ENCODE peak calls at places on chromosomes 2 and 18, in eight cellular contexts. One of them, this sample, is unnamed.

GRCh38 chr2:239149501-239149900 is 251.3 kb downstream of the HDAC4 start:
- DNase-seq in GM20000: no peak
- DNase-seq in sigmoid colon: peak; percentile 48
- DNase-seq in HFFc6: no peak
- DNase-seq in RWPE1: no peak
- DNase-seq in uterus: peak; percentile 12
- DNase-seq in fibroblast of mammary gland: no peak
- DNase-seq in left ventricle myocardium inferior: peak; percentile 1
- DNase-seq in this sample: no peak

GRCh38 chr2:189585357-189585756 is 4.8 kb upstream of the SLC40A1 start:
- DNase-seq in sigmoid colon: no peak
- DNase-seq in uterus: no peak
- DNase-seq in RWPE1: no peak
- DNase-seq in HFFc6: no peak
- DNase-seq in GM20000: no peak
- DNase-seq in left ventricle myocardium inferior: no peak
- DNase-seq in fibroblast of mammary gland: no peak
- DNase-seq in this sample: no peak

GRCh38 chr2:231187736-231188505 is 10.5 kb upstream of the ARMC9 start:
- DNase-seq in RWPE1: no peak
- DNase-seq in left ventricle myocardium inferior: peak; percentile 47
- DNase-seq in sigmoid colon: peak; percentile 62
- DNase-seq in HFFc6: peak; percentile 63
- DNase-seq in fibroblast of mammary gland: peak; percentile 74
- DNase-seq in GM20000: no peak
- DNase-seq in uterus: no peak
- DNase-seq in this sample: no peak

GRCh38 chr2:60553496-60553991 is at the start of gene BCL11A:
- DNase-seq in RWPE1: peak; percentile 60
- DNase-seq in fibroblast of mammary gland: peak; percentile 40
- DNase-seq in left ventricle myocardium inferior: peak; percentile 56
- DNase-seq in HFFc6: peak; percentile 52
- DNase-seq in sigmoid colon: peak; percentile 90
- DNase-seq in GM20000: peak; percentile 63
- DNase-seq in uterus: no peak
- DNase-seq in this sample: no peak

GRCh38 chr2:192657364-192657763 is 462.6 kb upstream of the TMEFF2 start:
- DNase-seq in left ventricle myocardium inferior: no peak
- DNase-seq in HFFc6: no peak
- DNase-seq in sigmoid colon: no peak
- DNase-seq in fibroblast of mammary gland: no peak
- DNase-seq in uterus: no peak
- DNase-seq in GM20000: no peak
- DNase-seq in RWPE1: no peak
- DNase-seq in this sample: no peak

GRCh38 chr2:25749676-25750075 is 76.3 kb upstream of the DTNB start:
- DNase-seq in fibroblast of mammary gland: no peak
- DNase-seq in sigmoid colon: no peak
- DNase-seq in RWPE1: no peak
- DNase-seq in uterus: no peak
- DNase-seq in GM20000: no peak
- DNase-seq in left ventricle myocardium inferior: no peak
- DNase-seq in HFFc6: no peak
- DNase-seq in this sample: no peak

GRCh38 chr2:36450466-36451196 is 95.1 kb downstream of the CRIM1 start:
- DNase-seq in uterus: peak; percentile 29
- DNase-seq in left ventricle myocardium inferior: no peak
- DNase-seq in HFFc6: peak; percentile 85
- DNase-seq in GM20000: no peak
- DNase-seq in sigmoid colon: no peak
- DNase-seq in RWPE1: peak; percentile 64
- DNase-seq in fibroblast of mammary gland: peak; percentile 88
- DNase-seq in this sample: no peak

GRCh38 chr2:148721520-148721931 is 77.0 kb downstream of the EPC2 start:
- DNase-seq in sigmoid colon: no peak
- DNase-seq in fibroblast of mammary gland: peak; percentile 34
- DNase-seq in GM20000: no peak
- DNase-seq in HFFc6: no peak
- DNase-seq in RWPE1: no peak
- DNase-seq in left ventricle myocardium inferior: no peak
- DNase-seq in uterus: no peak
- DNase-seq in this sample: no peak

GRCh38 chr2:179562330-179562885 is 297.8 kb upstream of the SESTD1 start:
- DNase-seq in RWPE1: no peak
- DNase-seq in sigmoid colon: no peak
- DNase-seq in left ventricle myocardium inferior: no peak
- DNase-seq in HFFc6: no peak
- DNase-seq in fibroblast of mammary gland: no peak
- DNase-seq in uterus: no peak
- DNase-seq in GM20000: no peak
- DNase-seq in this sample: no peak

GRCh38 chr18:49160075-49160930 is 209.5 kb upstream of the SMAD7 start:
- DNase-seq in GM20000: no peak
- DNase-seq in sigmoid colon: no peak
- DNase-seq in RWPE1: no peak
- DNase-seq in HFFc6: no peak
- DNase-seq in uterus: no peak
- DNase-seq in left ventricle myocardium inferior: no peak
- DNase-seq in fibroblast of mammary gland: no peak
- DNase-seq in this sample: no peak

GRCh38 chr2:231991664-231992063 is 30.2 kb downstream of the DIS3L2 start:
- DNase-seq in GM20000: no peak
- DNase-seq in fibroblast of mammary gland: peak; percentile 6
- DNase-seq in left ventricle myocardium inferior: no peak
- DNase-seq in sigmoid colon: no peak
- DNase-seq in RWPE1: no peak
- DNase-seq in HFFc6: peak; percentile 16
- DNase-seq in uterus: no peak
- DNase-seq in this sample: no peak

GRCh38 chr18:36942264-36942663 is 113.3 kb downstream of the KIAA1328 start:
- DNase-seq in left ventricle myocardium inferior: no peak
- DNase-seq in GM20000: peak; percentile 38
- DNase-seq in uterus: no peak
- DNase-seq in fibroblast of mammary gland: peak; percentile 56
- DNase-seq in RWPE1: no peak
- DNase-seq in sigmoid colon: no peak
- DNase-seq in HFFc6: peak; percentile 25
- DNase-seq in this sample: peak; percentile 29

GRCh38 chr18:74459877-74460276 is 2.8 kb upstream of the DIPK1C start:
- DNase-seq in sigmoid colon: no peak
- DNase-seq in fibroblast of mammary gland: no peak
- DNase-seq in GM20000: no peak
- DNase-seq in left ventricle myocardium inferior: no peak
- DNase-seq in RWPE1: no peak
- DNase-seq in HFFc6: no peak
- DNase-seq in uterus: no peak
- DNase-seq in this sample: no peak
- TF ChIP-seq CTCF in sigmoid colon: no peak
- TF ChIP-seq CTCF in fibroblast of mammary gland: peak; percentile 23
- TF ChIP-seq CTCF in GM20000: no peak
- TF ChIP-seq CTCF in left ventricle myocardium inferior: peak; percentile 55
- TF ChIP-seq CTCF in RWPE1: no peak
- TF ChIP-seq CTCF in HFFc6: peak; percentile 60
- TF ChIP-seq CTCF in uterus: no peak
- TF ChIP-seq CTCF in this sample: no peak

DNA sequence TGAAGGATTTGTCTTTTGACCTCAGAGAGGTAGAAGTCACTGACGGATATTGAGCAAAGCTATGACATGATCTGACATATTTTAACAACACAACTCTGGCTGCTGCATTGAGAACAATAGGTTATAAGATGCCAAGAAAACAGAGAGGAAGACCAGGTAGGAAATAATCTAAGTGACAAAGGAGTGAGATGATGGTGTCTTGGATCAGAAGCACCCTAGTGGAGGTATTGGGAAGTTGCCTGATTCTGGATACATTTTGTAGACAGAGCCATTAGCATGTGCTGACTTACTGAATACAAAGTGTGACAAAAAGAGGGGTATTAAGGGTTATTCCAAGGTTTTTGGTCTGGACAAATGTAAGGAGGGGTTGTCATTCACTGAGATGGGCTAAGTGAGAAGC is 1438.1 kb downstream of the DPP10 start:
- DNase-seq in RWPE1: peak; percentile 1
- DNase-seq in fibroblast of mammary gland: no peak
- DNase-seq in GM20000: no peak
- DNase-seq in sigmoid colon: no peak
- DNase-seq in HFFc6: no peak
- DNase-seq in uterus: no peak
- DNase-seq in left ventricle myocardium inferior: no peak
- DNase-seq in this sample: no peak
- TF ChIP-seq CTCF in RWPE1: no peak
- TF ChIP-seq CTCF in fibroblast of mammary gland: no peak
- TF ChIP-seq CTCF in GM20000: no peak
- TF ChIP-seq CTCF in sigmoid colon: no peak
- TF ChIP-seq CTCF in HFFc6: no peak
- TF ChIP-seq CTCF in uterus: no peak
- TF ChIP-seq CTCF in left ventricle myocardium inferior: no peak
- TF ChIP-seq CTCF in this sample: no peak

DNA sequence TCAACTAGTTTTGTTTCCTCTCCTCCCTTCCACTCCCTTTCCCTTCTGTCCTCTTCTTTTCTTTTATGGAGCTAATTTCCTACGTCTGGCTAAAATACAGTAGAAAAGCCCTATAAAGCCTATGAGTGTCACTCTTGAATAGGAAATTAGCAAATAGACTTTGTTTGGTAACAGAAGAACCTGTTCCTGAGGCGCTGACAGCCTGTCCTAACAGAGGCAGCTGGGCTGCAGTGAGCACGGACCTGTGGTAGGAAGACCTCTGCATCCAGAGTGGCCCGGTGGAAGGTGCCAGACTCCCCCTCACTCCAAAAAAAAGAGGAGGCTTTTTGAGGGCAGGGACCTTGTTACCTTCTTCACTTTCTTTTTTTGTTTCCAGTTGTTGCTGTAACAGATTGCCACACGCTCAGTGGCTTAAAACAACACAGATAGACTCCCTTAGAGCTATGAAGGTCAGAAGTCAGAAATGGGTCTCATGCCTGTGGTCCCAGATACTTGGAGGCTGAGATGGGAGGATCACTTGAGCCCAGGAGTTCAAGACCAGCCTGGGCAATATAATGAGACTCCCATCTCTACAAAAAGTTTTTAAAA is 81.2 kb upstream of the TXNDC2 start:
- DNase-seq in GM20000: no peak
- DNase-seq in left ventricle myocardium inferior: no peak
- DNase-seq in HFFc6: no peak
- DNase-seq in uterus: no peak
- DNase-seq in RWPE1: no peak
- DNase-seq in sigmoid colon: no peak
- DNase-seq in fibroblast of mammary gland: no peak
- DNase-seq in this sample: no peak
- TF ChIP-seq CTCF in GM20000: no peak
- TF ChIP-seq CTCF in left ventricle myocardium inferior: no peak
- TF ChIP-seq CTCF in HFFc6: no peak
- TF ChIP-seq CTCF in uterus: no peak
- TF ChIP-seq CTCF in RWPE1: no peak
- TF ChIP-seq CTCF in sigmoid colon: no peak
- TF ChIP-seq CTCF in fibroblast of mammary gland: no peak
- TF ChIP-seq CTCF in this sample: no peak

DNA sequence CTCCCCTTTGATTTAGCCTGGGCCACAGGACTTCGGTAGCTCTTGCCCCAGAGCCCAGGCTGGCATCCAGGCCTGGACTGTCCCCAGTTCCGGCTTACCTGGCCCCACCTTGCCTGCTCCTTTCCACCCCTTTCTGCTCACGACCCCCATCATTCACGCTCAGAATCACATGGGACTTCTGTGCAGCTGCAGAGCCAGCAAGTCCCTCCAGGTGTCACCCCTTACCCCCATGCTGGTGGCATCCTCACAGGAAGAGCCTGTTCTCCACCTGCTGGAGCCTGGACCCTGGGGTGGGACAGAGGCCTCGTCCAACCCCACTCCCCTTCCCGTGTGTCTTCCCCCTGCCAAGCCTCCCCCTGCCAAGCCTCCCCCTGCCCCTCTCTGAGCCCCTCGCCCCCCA is 7.9 kb upstream of the KCNIP3 start:
- DNase-seq in RWPE1: no peak
- DNase-seq in GM20000: no peak
- DNase-seq in fibroblast of mammary gland: no peak
- DNase-seq in sigmoid colon: no peak
- DNase-seq in left ventricle myocardium inferior: no peak
- DNase-seq in uterus: no peak
- DNase-seq in HFFc6: no peak
- DNase-seq in this sample: no peak
- TF ChIP-seq CTCF in RWPE1: no peak
- TF ChIP-seq CTCF in GM20000: no peak
- TF ChIP-seq CTCF in fibroblast of mammary gland: no peak
- TF ChIP-seq CTCF in sigmoid colon: no peak
- TF ChIP-seq CTCF in left ventricle myocardium inferior: no peak
- TF ChIP-seq CTCF in uterus: no peak
- TF ChIP-seq CTCF in HFFc6: no peak
- TF ChIP-seq CTCF in this sample: no peak

GRCh38 chr2:125654226-125654625 is 1001.7 kb upstream of the GYPC start:
- DNase-seq in left ventricle myocardium inferior: no peak
- DNase-seq in uterus: no peak
- DNase-seq in RWPE1: no peak
- DNase-seq in fibroblast of mammary gland: no peak
- DNase-seq in HFFc6: no peak
- DNase-seq in sigmoid colon: no peak
- DNase-seq in GM20000: no peak
- DNase-seq in this sample: no peak

GRCh38 chr2:125658583-125658982 is 997.4 kb upstream of the GYPC start:
- DNase-seq in left ventricle myocardium inferior: no peak
- DNase-seq in GM20000: no peak
- DNase-seq in fibroblast of mammary gland: no peak
- DNase-seq in sigmoid colon: no peak
- DNase-seq in uterus: no peak
- DNase-seq in RWPE1: no peak
- DNase-seq in HFFc6: no peak
- DNase-seq in this sample: no peak

GRCh38 chr2:125652260-125652659 is 1003.7 kb upstream of the GYPC start:
- DNase-seq in RWPE1: no peak
- DNase-seq in uterus: no peak
- DNase-seq in fibroblast of mammary gland: no peak
- DNase-seq in sigmoid colon: no peak
- DNase-seq in HFFc6: no peak
- DNase-seq in left ventricle myocardium inferior: no peak
- DNase-seq in GM20000: no peak
- DNase-seq in this sample: no peak

DNA sequence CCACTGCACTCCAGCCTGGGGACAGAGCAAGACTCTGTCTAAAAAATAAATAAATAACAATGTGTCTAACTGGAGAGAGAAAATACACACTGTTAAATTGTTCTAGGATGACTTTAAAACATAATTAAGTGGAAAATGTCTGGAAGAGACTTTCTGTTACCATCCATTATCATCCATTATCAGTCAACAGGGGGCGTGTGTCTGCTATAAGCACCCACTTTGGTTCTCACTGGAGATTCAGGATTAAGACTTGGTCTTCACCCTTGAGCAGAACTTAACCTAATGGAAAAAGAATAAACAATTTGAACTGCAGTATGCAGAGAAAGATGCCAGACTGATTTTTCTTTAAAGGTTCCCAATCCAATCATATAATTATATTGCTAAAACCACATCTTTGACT is 999.8 kb upstream of the GYPC start:
- DNase-seq in HFFc6: no peak
- DNase-seq in GM20000: no peak
- DNase-seq in sigmoid colon: no peak
- DNase-seq in RWPE1: no peak
- DNase-seq in uterus: no peak
- DNase-seq in fibroblast of mammary gland: no peak
- DNase-seq in left ventricle myocardium inferior: no peak
- DNase-seq in this sample: no peak
- TF ChIP-seq CTCF in HFFc6: no peak
- TF ChIP-seq CTCF in GM20000: no peak
- TF ChIP-seq CTCF in sigmoid colon: no peak
- TF ChIP-seq CTCF in RWPE1: no peak
- TF ChIP-seq CTCF in uterus: no peak
- TF ChIP-seq CTCF in fibroblast of mammary gland: no peak
- TF ChIP-seq CTCF in left ventricle myocardium inferior: no peak
- TF ChIP-seq CTCF in this sample: peak; percentile 7